ENCODE peak calls at places on chromosomes 12 and 14, in five cellular contexts. T is stomach, D is A549, M is endothelial cell of umbilical vein, U is uterus. F is an unnamed sample.

GRCh38 chr12:108214486-108214885 is 85.4 kb downstream of the WSCD2 start:
- DNase-seq in T (no peak), D (peak; percentile 22), M (peak; percentile 9), U (no peak), F (no peak)

GRCh38 chr12:108306014-108306501 is 33.1 kb downstream of the CMKLR1 start:
- DNase-seq in T (no peak), D (no peak), M (peak; percentile 77), U (peak; percentile 63), F (no peak)

GRCh38 chr12:101793401-101793800 is 37.4 kb downstream of the GNPTAB start:
- DNase-seq in T (no peak), D (no peak), M (peak; percentile 20), U (no peak), F (no peak)

GRCh38 chr14:83342590-83342989 is 1808.9 kb upstream of the SEL1L start:
- DNase-seq in T (no peak), D (no peak), M (no peak), U (no peak), F (peak; percentile 53)

GRCh38 chr14:77882098-77882497 is 82.2 kb downstream of the ADCK1 start:
- DNase-seq in T (no peak), D (no peak), M (no peak), U (no peak), F (no peak)

GRCh38 chr12:99984271-99985128 is at the start of gene ANKS1B:
- DNase-seq in T (peak; percentile 49), D (peak; percentile 52), M (peak; percentile 19), U (peak; percentile 23), F (peak; percentile 74)

GRCh38 chr12:57159341-57159740 is 11.9 kb upstream of the LRP1-AS start:
- DNase-seq in T (no peak), D (no peak), M (no peak), U (no peak), F (peak; percentile 64)

GRCh38 chr14:80494769-80495168 is 283.5 kb upstream of the DIO2 start:
- DNase-seq in T (no peak), D (no peak), M (no peak), U (no peak), F (no peak)

GRCh38 chr14:64983439-64984310 is 3.0 kb upstream of the FNTB start:
- DNase-seq in T (peak; percentile 42), D (peak; percentile 55), M (peak; percentile 76), U (no peak), F (no peak)

GRCh38 chr14:102805941-102806340 is 28.7 kb downstream of the TRAF3 start:
- DNase-seq in T (no peak), D (no peak), M (no peak), U (no peak), F (no peak)

GRCh38 chr14:90728951-90729350 is 87.3 kb downstream of the TTC7B start:
- DNase-seq in T (no peak), D (no peak), M (no peak), U (no peak), F (no peak)

GRCh38 chr12:131892711-131893604 is 1.5 kb upstream of the ULK1 start:
- DNase-seq in T (no peak), D (peak; percentile 4), M (no peak), U (no peak), F (no peak)

GRCh38 chr12:68617160-68617926 is 6.6 kb downstream of the RAP1B start:
- DNase-seq in T (no peak), D (no peak), M (no peak), U (no peak), F (no peak)

GRCh38 chr12:67996347-67996746 is 7.1 kb downstream of the IFNG-AS1 start:
- DNase-seq in T (no peak), D (no peak), M (no peak), U (no peak), F (no peak)

GRCh38 chr12:119803391-119803791 is 73.7 kb downstream of the CIT start:
- DNase-seq in T (no peak), D (no peak), M (no peak), U (no peak), F (no peak)

GRCh38 chr12:55824726-55825125 is 4.7 kb downstream of the DNAJC14 start:
- DNase-seq in T (no peak), D (no peak), M (no peak), U (no peak), F (no peak)

GRCh38 chr14:59352951-59353350 is 112.2 kb downstream of the GPR135 start:
- DNase-seq in T (no peak), D (no peak), M (no peak), U (no peak), F (no peak)

GRCh38 chr12:48489012-48489411 is 6.7 kb downstream of the C12orf54 start:
- DNase-seq in T (no peak), D (no peak), M (no peak), U (no peak), F (no peak)

GRCh38 chr14:64253672-64254071 is 40.5 kb downstream of the ESR2 start:
- DNase-seq in T (no peak), D (no peak), M (peak; percentile 84), U (no peak), F (no peak)

GRCh38 chr12:119679081-119679480 is 11.1 kb downstream of the PRKAB1 start:
- DNase-seq in T (peak; percentile 70), D (no peak), M (no peak), U (no peak), F (no peak)

GRCh38 chr12:4383304-4383865 is 3.9 kb upstream of the FGF23 start:
- DNase-seq in T (no peak), D (no peak), M (no peak), U (no peak), F (no peak)

GRCh38 chr14:31745741-31746140 is 184.5 kb downstream of the NUBPL start:
- DNase-seq in T (no peak), D (no peak), M (no peak), U (no peak), F (no peak)

GRCh38 chr12:50061946-50062725 is 4.7 kb downstream of the ASIC1 start:
- DNase-seq in T (no peak), D (no peak), M (no peak), U (no peak), F (no peak)

GRCh38 chr14:93234798-93235197 is 27.7 kb downstream of the UBR7 start:
- DNase-seq in T (no peak), D (peak; percentile 34), M (no peak), U (no peak), F (no peak)

GRCh38 chr14:82420874-82421273 is 887.2 kb upstream of the SEL1L start:
- DNase-seq in T (no peak), D (no peak), M (no peak), U (no peak), F (no peak)

GRCh38 chr12:69475237-69475984 is 5.2 kb downstream of the FRS2 start:
- DNase-seq in T (no peak), D (no peak), M (peak; percentile 80), U (no peak), F (no peak)

GRCh38 chr12:70920251-70920851 is at the start of gene PTPRR:
- DNase-seq in T (no peak), D (no peak), M (no peak), U (no peak), F (no peak)

GRCh38 chr12:48618541-48618940 is 48.7 kb upstream of the LALBA start:
- DNase-seq in T (peak; percentile 74), D (peak; percentile 70), M (peak; percentile 75), U (peak; percentile 66), F (peak; percentile 80)

GRCh38 chr12:41576925-41577324 is 388.8 kb downstream of the PDZRN4 start:
- DNase-seq in T (no peak), D (no peak), M (no peak), U (no peak), F (no peak)

DNA sequence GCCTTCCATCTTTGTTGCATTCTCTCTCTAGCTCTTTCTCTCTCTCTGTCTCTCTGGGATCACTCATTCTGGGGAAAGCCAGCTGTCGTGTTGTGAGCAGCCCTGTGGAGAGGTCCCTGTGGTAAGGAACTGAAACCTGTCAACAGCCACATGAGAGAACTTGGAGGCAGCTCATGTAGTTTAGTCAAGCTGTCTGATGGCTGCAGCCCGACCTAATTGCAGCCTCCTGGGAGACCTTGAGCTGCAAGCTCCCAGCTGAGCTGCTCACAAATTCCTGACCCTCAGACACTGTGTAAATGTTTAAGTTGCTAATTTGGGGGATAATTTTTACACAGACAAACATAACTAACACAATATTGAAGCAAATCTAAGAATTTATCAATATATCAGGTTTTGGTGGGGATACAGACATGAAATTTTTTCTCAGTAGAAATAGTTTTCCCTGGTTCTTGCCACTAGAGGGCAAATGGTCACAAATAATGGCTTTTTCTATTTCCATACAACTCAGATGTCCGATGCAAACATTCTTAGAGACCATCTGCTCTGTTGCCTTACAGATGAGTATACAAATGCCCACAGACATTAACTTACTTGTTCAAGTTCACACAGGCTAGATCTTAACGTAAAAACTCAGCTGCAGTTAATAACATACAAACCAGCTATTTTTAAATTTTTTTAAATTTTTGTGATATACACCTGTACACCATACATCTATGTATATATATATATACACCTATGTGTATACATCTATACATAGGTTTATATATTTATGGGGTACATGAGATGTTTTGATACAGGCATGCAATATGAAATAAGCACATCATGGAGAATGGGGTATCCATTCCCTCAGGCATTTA is 15.5 kb upstream of the KRR1 start:
- DNase-seq in T (no peak), D (peak; percentile 48), M (peak; percentile 70), U (no peak), F (peak; percentile 47)
- TF ChIP-seq CTCF in T (peak; percentile 70), D (peak; percentile 90), M (peak; percentile 38), U (peak; percentile 57), F (peak; percentile 47)

GRCh38 chr14:49581209-49581960 is 4.8 kb downstream of the RPS29 start:
- DNase-seq in T (no peak), D (no peak), M (no peak), U (no peak), F (no peak)
- TF ChIP-seq POLR2A in T (no peak), D (no peak), M (no peak), U (no peak), F (no peak)

DNA sequence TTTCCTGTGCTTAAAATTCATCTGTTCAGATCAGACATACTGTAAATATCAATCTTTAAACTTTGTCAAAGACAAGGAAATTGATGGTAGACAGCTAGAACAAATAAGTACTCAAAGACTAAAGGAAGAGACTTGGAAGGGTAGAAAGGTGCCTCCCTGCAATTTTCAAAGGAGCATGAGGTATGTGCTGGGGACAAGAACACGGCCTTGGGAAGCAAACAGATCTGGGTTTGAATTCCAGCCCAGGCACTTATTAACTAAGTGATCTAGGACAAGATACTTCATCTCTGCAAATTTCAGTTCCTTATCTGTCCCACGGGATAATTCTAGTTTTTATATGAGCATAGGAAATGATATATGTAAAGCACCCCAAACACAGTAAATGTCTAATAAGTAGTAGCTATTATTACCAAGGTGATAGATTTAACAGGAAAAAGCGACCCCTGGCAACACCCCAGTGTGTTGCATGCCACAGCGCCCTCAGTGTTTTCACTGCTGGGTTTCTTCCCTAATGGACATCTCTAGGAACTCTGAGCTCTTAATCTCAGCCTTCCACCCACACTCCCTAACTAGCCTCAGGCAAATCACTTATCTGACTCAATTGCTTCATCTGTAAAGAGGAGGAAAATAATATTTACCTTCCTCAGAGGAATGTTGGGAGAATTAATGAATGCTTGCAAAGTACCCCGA is 44.7 kb upstream of the BMP4 start:
- DNase-seq in T (no peak), D (no peak), M (peak; percentile 34), U (no peak), F (no peak)
- TF ChIP-seq CTCF in T (no peak), D (no peak), M (peak; percentile 10), U (no peak), F (no peak)

GRCh38 chr12:30696103-30696408 is 387 bp upstream of the IPO8 start:
- DNase-seq in T (no peak), D (no peak), M (no peak), U (no peak), F (no peak)
- TF ChIP-seq POLR2A in T (no peak), D (no peak), M (no peak), U (peak; percentile 4), F (no peak)

GRCh38 chr12:17077594-17077993 is 471.6 kb upstream of the LMO3 start:
- DNase-seq in T (no peak), D (no peak), M (no peak), U (no peak), F (no peak)

GRCh38 chr12:17076335-17076734 is 470.4 kb upstream of the LMO3 start:
- DNase-seq in T (no peak), D (peak; percentile 56), M (no peak), U (no peak), F (no peak)

GRCh38 chr12:17079251-17079909 is 473.4 kb upstream of the LMO3 start:
- DNase-seq in T (no peak), D (no peak), M (no peak), U (no peak), F (no peak)
- TF ChIP-seq CTCF in T (no peak), D (peak; percentile 7), M (no peak), U (no peak), F (no peak)